ENCODE peak calls at places on chromosomes 16 and 17, in ten cellular contexts. H is A549; G is AG04450; N is cardiac muscle cell; F is GM23338; K is H9; A is pancreas; M is CD8-positive, alpha-beta T cell; Q is MM.1S; T is IMR-90. I is an unnamed sample.

GRCh38 chr17:7562208-7562605 is 488 bp downstream of the SENP3 start:
- DNase-seq in F (peak; percentile 64), N (no peak), K (no peak), M (no peak), G (no peak), A (no peak), H (no peak), T (no peak), Q (peak; percentile 17), I (no peak)

GRCh38 chr16:27408012-27408601 is 6.1 kb downstream of the IL21R start:
- DNase-seq in M (no peak), A (no peak), F (no peak), G (no peak), N (peak; percentile 25), Q (no peak), K (no peak), T (peak; percentile 65), H (no peak), I (peak; percentile 20)

GRCh38 chr16:23948949-23949392 is 113.2 kb downstream of the PRKCB start:
- DNase-seq in G (no peak), T (no peak), F (no peak), M (peak; percentile 62), N (no peak), H (no peak), A (no peak), K (no peak), Q (no peak), I (no peak)

GRCh38 chr16:52439171-52439701 is 107.7 kb downstream of the TOX3 start:
- DNase-seq in N (no peak), K (no peak), H (no peak), F (no peak), M (no peak), T (no peak), A (no peak), Q (no peak), G (no peak), I (no peak)

GRCh38 chr16:82248677-82249076 is 78.7 kb upstream of the MPHOSPH6 start:
- DNase-seq in H (no peak), A (no peak), T (no peak), K (no peak), F (no peak), G (no peak), M (no peak), Q (no peak), N (no peak), I (no peak)

GRCh38 chr17:8871081-8871581 is 3.7 kb upstream of the PIK3R6 start:
- DNase-seq in A (no peak), N (no peak), T (no peak), K (peak; percentile 30), Q (no peak), H (no peak), M (no peak), F (no peak), G (no peak), I (no peak)

GRCh38 chr16:80831039-80831438 is 26.6 kb upstream of the CDYL2 start:
- DNase-seq in T (no peak), G (no peak), M (no peak), Q (no peak), K (no peak), N (no peak), A (no peak), H (no peak), F (no peak), I (no peak)

GRCh38 chr16:88977028-88977844 is at the start of gene CBFA2T3:
- DNase-seq in H (no peak), G (no peak), N (peak; percentile 40), A (no peak), M (no peak), F (no peak), K (no peak), T (no peak), Q (peak; percentile 69), I (no peak)

GRCh38 chr17:57537524-57538410 is 207.3 kb downstream of the CCDC182 start:
- DNase-seq in F (no peak), Q (no peak), H (no peak), K (no peak), M (no peak), G (no peak), A (no peak), N (peak; percentile 34), T (no peak), I (no peak)

GRCh38 chr16:77211880-77212735 is 12.9 kb downstream of the SYCE1L start:
- DNase-seq in F (peak; percentile 92), T (no peak), K (peak; percentile 94), G (no peak), N (peak; percentile 58), Q (peak; percentile 42), H (peak; percentile 86), A (peak; percentile 61), M (peak; percentile 63), I (peak; percentile 58)

GRCh38 chr17:39027037-39027436 is 59.8 kb upstream of the FBXO47 start:
- DNase-seq in A (peak; percentile 87), N (peak; percentile 56), G (no peak), Q (no peak), M (peak; percentile 6), K (peak; percentile 77), F (peak; percentile 84), T (no peak), H (no peak), I (peak; percentile 31)

GRCh38 chr16:73228649-73229048 is 180.7 kb upstream of the ZFHX3 start:
- DNase-seq in T (peak; percentile 98), H (no peak), K (no peak), M (no peak), F (no peak), N (peak; percentile 93), Q (no peak), G (peak; percentile 81), A (no peak), I (no peak)

GRCh38 chr16:73231969-73232554 is 184.1 kb upstream of the ZFHX3 start:
- DNase-seq in A (peak; percentile 29), K (no peak), F (no peak), H (no peak), M (no peak), N (peak; percentile 14), G (no peak), Q (no peak), T (no peak), I (no peak)

GRCh38 chr16:73232555-73233422 is 184.9 kb upstream of the ZFHX3 start:
- DNase-seq in G (peak; percentile 97), N (peak; percentile 98), M (no peak), H (peak; percentile 92), T (peak; percentile 100), F (no peak), K (peak; percentile 49), Q (no peak), A (peak; percentile 43), I (no peak)

GRCh38 chr16:73231379-73231778 is 183.5 kb upstream of the ZFHX3 start:
- DNase-seq in H (no peak), G (no peak), Q (no peak), M (no peak), F (no peak), T (no peak), K (no peak), N (no peak), A (no peak), I (no peak)

GRCh38 chr16:73230651-73231050 is 182.7 kb upstream of the ZFHX3 start:
- DNase-seq in A (no peak), G (no peak), H (no peak), Q (no peak), K (no peak), T (no peak), M (no peak), N (no peak), F (no peak), I (no peak)
- H3K27ac ChIP-seq in A (no peak overlapping the region), G (no peak overlapping the region), H (no peak overlapping the region), Q (no peak overlapping the region), K (no peak overlapping the region), T (no peak overlapping the region), M (no peak overlapping the region), N (no peak overlapping the region), F (no peak overlapping the region), I (no peak overlapping the region)

GRCh38 chr16:29816694-29817441 is 916 bp downstream of the PAGR1 start:
- DNase-seq in F (peak; percentile 80), T (peak; percentile 60), H (peak; percentile 71), Q (peak; percentile 71), G (no peak), N (peak; percentile 78), A (peak; percentile 72), K (peak; percentile 67), M (peak; percentile 44), I (peak; percentile 49)
- TF ChIP-seq CTCF in F (no peak), T (no peak), H (no peak), Q (peak; percentile 11), G (peak; percentile 37), N (no peak), A (no peak), K (peak; percentile 42), M (no peak), I (no peak)

GRCh38 chr17:79754359-79754758 is 23.6 kb upstream of the CBX2 start:
- DNase-seq in F (no peak), A (no peak), G (no peak), H (no peak), Q (no peak), M (no peak), K (no peak), T (no peak), N (no peak), I (no peak)
- H3K27ac ChIP-seq in F (no peak overlapping the region), A (no peak overlapping the region), G (no peak overlapping the region), H (no peak overlapping the region), Q (no peak overlapping the region), M (no peak overlapping the region), K (no peak overlapping the region), T (no peak overlapping the region), N (no peak overlapping the region), I (no peak overlapping the region)

GRCh38 chr17:51833620-51834019 is 324.9 kb downstream of the CA10 start:
- DNase-seq in K (no peak), H (no peak), N (no peak), G (no peak), M (no peak), Q (no peak), T (no peak), F (no peak), A (no peak), I (no peak)

GRCh38 chr17:51828901-51829300 is 329.6 kb downstream of the CA10 start:
- DNase-seq in H (no peak), A (no peak), N (no peak), M (no peak), Q (no peak), F (no peak), K (no peak), G (no peak), T (no peak), I (no peak)

GRCh38 chr17:51830886-51831285 is 327.6 kb downstream of the CA10 start:
- DNase-seq in A (no peak), K (no peak), M (no peak), N (no peak), Q (no peak), T (no peak), F (no peak), H (no peak), G (no peak), I (no peak)

GRCh38 chr17:51827140-51827539 is 331.4 kb downstream of the CA10 start:
- DNase-seq in F (no peak), T (no peak), A (no peak), Q (no peak), M (no peak), G (no peak), N (no peak), H (no peak), K (no peak), I (no peak)

DNA sequence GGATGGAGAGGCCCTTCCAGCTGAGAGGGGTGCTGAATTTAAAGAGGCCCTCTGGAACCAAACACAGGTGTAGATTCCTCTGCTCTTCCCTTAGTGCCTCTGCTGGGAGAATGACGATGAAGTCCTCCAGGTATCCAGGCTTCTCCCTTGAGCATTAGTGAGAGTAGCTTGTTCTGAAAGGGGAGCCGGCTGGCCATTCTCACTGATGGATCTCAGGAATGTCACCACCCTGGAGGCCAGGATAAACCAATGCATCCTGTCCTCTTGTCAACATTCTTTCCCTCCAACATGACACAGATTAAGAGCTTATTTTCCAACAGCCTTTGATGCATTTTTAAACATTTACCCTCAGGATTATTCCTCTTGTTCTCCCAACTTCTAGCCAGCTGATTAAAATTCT is 325.5 kb downstream of the CA10 start:
- DNase-seq in H (no peak), G (no peak), K (no peak), T (no peak), M (no peak), A (no peak), F (peak; percentile 39), N (no peak), Q (no peak), I (no peak)
- TF ChIP-seq CTCF in H (no peak), G (no peak), K (no peak), T (no peak), M (no peak), A (no peak), F (no peak), N (no peak), Q (no peak), I (no peak)